ENCODE peak calls at places on chromosomes 11 and 22, in seven cellular contexts. F, G, M, D, P, B and O are unnamed samples.

GRCh38 chr11:113014262-113014661 is 53.0 kb downstream of the NCAM1 start:
- DNase-seq in F (no peak), G (no peak), M (no peak), D (no peak), P (no peak), B (no peak), O (no peak)

GRCh38 chr22:28139993-28140392 is 220.9 kb upstream of the PITPNB start:
- DNase-seq in F (no peak), G (no peak), M (no peak), D (no peak), P (no peak), B (no peak), O (no peak)

GRCh38 chr11:15166204-15166603 is 51.5 kb downstream of the INSC start:
- DNase-seq in F (no peak), G (no peak), M (no peak), D (no peak), P (no peak), B (no peak), O (no peak)

GRCh38 chr22:33519140-33519973 is 400.9 kb downstream of the LARGE1 start:
- DNase-seq in F (no peak), G (no peak), M (peak), D (peak), P (no peak), B (peak), O (no peak)

GRCh38 chr22:42425337-42425988 is 6.7 kb downstream of the NFAM1 start:
- DNase-seq in F (no peak), G (no peak), M (no peak), D (no peak), P (no peak), B (no peak), O (no peak)

GRCh38 chr22:32375678-32376450 is 18.2 kb downstream of the RFPL3 start:
- DNase-seq in F (no peak), G (no peak), M (no peak), D (no peak), P (no peak), B (no peak), O (no peak)

GRCh38 chr11:100403817-100404216 is 283.3 kb upstream of the ARHGAP42 start:
- DNase-seq in F (no peak), G (no peak), M (no peak), D (no peak), P (no peak), B (no peak), O (no peak)

GRCh38 chr11:75140269-75141138 is 10.4 kb upstream of the SLCO2B1 start:
- DNase-seq in F (peak), G (peak), M (peak), D (peak), P (peak), B (peak), O (peak)

GRCh38 chr11:65384301-65384889 is 1.9 kb upstream of the SLC25A45 start:
- DNase-seq in F (no peak), G (no peak), M (no peak), D (no peak), P (no peak), B (no peak), O (no peak)

GRCh38 chr22:31861226-31861840 is 83.0 kb upstream of the YWHAH start:
- DNase-seq in F (no peak), G (no peak), M (no peak), D (no peak), P (no peak), B (no peak), O (no peak)

GRCh38 chr11:128476729-128477128 is 110.6 kb downstream of the ETS1 start:
- DNase-seq in F (peak), G (peak), M (no peak), D (no peak), P (no peak), B (no peak), O (peak)

GRCh38 chr22:45896153-45896951 is 80.6 kb downstream of the WNT7B start:
- DNase-seq in F (no peak), G (no peak), M (peak), D (no peak), P (no peak), B (no peak), O (no peak)

GRCh38 chr11:45043755-45044475 is 93.2 kb upstream of the TP53I11 start:
- DNase-seq in F (no peak), G (no peak), M (no peak), D (no peak), P (no peak), B (no peak), O (no peak)

GRCh38 chr11:60942970-60943565 is 8.9 kb downstream of the SLC15A3 start:
- DNase-seq in F (no peak), G (no peak), M (no peak), D (no peak), P (no peak), B (peak), O (no peak)

GRCh38 chr11:33376331-33377099 is 119.3 kb downstream of the HIPK3 start:
- DNase-seq in F (no peak), G (no peak), M (no peak), D (no peak), P (no peak), B (no peak), O (no peak)